ENCODE peak calls at places on chromosome 1, in seven cellular contexts. D, S, O, K, E, Q and V are unnamed samples.
A peak's percentile ranks its signal among the peaks of the same experiment; 100 is the strongest.

GRCh38 chr1:167221126-167221803 is 579 bp downstream of the POU2F1 start:
- DNase-seq in D (no peak), S (no peak), O (no peak), K (no peak), E (no peak), Q (no peak), V (peak; percentile 26)

GRCh38 chr1:79646885-79647284 is 640.4 kb upstream of the ADGRL4 start:
- DNase-seq in D (no peak), S (peak; percentile 8), O (no peak), K (no peak), E (no peak), Q (no peak), V (no peak)

GRCh38 chr1:33624991-33625870 is 152.8 kb downstream of the ZSCAN20 start:
- DNase-seq in D (no peak), S (no peak), O (no peak), K (no peak), E (no peak), Q (no peak), V (no peak)

GRCh38 chr1:227225715-227226346 is 92.5 kb downstream of the CDC42BPA start:
- DNase-seq in D (peak; percentile 15), S (peak; percentile 67), O (no peak), K (no peak), E (peak; percentile 59), Q (no peak), V (no peak)

GRCh38 chr1:64574301-64574700 is 104.4 kb downstream of the CACHD1 start:
- DNase-seq in D (no peak), S (no peak), O (no peak), K (no peak), E (peak; percentile 14), Q (no peak), V (no peak)

GRCh38 chr1:56647106-56647505 is 2.0 kb downstream of the PRKAA2 start:
- DNase-seq in D (no peak), S (peak; percentile 54), O (no peak), K (no peak), E (no peak), Q (no peak), V (no peak)

GRCh38 chr1:154176341-154176740 is 15.6 kb downstream of the TPM3 start:
- DNase-seq in D (peak; percentile 63), S (peak; percentile 79), O (peak; percentile 47), K (no peak), E (no peak), Q (peak; percentile 28), V (no peak)

GRCh38 chr1:171999756-172000155 is 158.5 kb downstream of the DNM3 start:
- DNase-seq in D (no peak), S (no peak), O (no peak), K (no peak), E (no peak), Q (no peak), V (no peak)

GRCh38 chr1:24964811-24965570 is 34.9 kb upstream of the RUNX3 start:
- DNase-seq in D (no peak), S (no peak), O (peak; percentile 60), K (peak; percentile 97), E (no peak), Q (peak; percentile 78), V (peak; percentile 90)

GRCh38 chr1:232990729-232991128 is 40.3 kb downstream of the NTPCR start:
- DNase-seq in D (no peak), S (no peak), O (no peak), K (no peak), E (no peak), Q (no peak), V (no peak)

GRCh38 chr1:116560704-116561490 is 9.9 kb downstream of the CD58 start:
- DNase-seq in D (no peak), S (no peak), O (no peak), K (no peak), E (no peak), Q (no peak), V (no peak)

GRCh38 chr1:71857862-71858261 is 424.5 kb downstream of the NEGR1 start:
- DNase-seq in D (no peak), S (peak; percentile 58), O (no peak), K (no peak), E (no peak), Q (no peak), V (no peak)

GRCh38 chr1:171433451-171433850 is 51.9 kb upstream of the PRRC2C start:
- DNase-seq in D (peak; percentile 7), S (peak; percentile 42), O (no peak), K (no peak), E (peak; percentile 34), Q (no peak), V (no peak)

GRCh38 chr1:116738673-116739370 is 15.4 kb upstream of the CD2 start:
- DNase-seq in D (no peak), S (no peak), O (no peak), K (peak; percentile 66), E (no peak), Q (no peak), V (peak; percentile 76)

GRCh38 chr1:201748331-201748730 is 80.6 kb upstream of the IPO9 start:
- DNase-seq in D (peak; percentile 74), S (peak; percentile 68), O (no peak), K (no peak), E (no peak), Q (no peak), V (no peak)

GRCh38 chr1:48889088-48889487 is 112.4 kb upstream of the BEND5 start:
- DNase-seq in D (no peak), S (no peak), O (no peak), K (no peak), E (no peak), Q (no peak), V (no peak)

GRCh38 chr1:217078010-217078704 is 354.9 kb upstream of the ESRRG start:
- DNase-seq in D (no peak), S (peak; percentile 21), O (peak; percentile 54), K (no peak), E (no peak), Q (no peak), V (no peak)

GRCh38 chr1:22347854-22348760 is 103.5 kb upstream of the ZBTB40 start:
- DNase-seq in D (no peak), S (no peak), O (peak; percentile 58), K (no peak), E (no peak), Q (no peak), V (no peak)

GRCh38 chr1:21816602-21817302 is 4.7 kb downstream of the LDLRAD2 start:
- DNase-seq in D (peak; percentile 16), S (peak; percentile 70), O (no peak), K (no peak), E (peak; percentile 46), Q (no peak), V (no peak)

GRCh38 chr1:31110846-31111245 is 45.3 kb upstream of the PUM1 start:
- DNase-seq in D (no peak), S (no peak), O (no peak), K (no peak), E (no peak), Q (no peak), V (no peak)

GRCh38 chr1:216047821-216048220 is 375.4 kb downstream of the USH2A start:
- DNase-seq in D (no peak), S (peak; percentile 17), O (no peak), K (no peak), E (no peak), Q (no peak), V (no peak)

GRCh38 chr1:21871943-21872342 is 59.9 kb downstream of the LDLRAD2 start:
- DNase-seq in D (no peak), S (no peak), O (no peak), K (no peak), E (peak; percentile 87), Q (peak; percentile 29), V (no peak)

GRCh38 chr1:94590203-94591137 is 48.9 kb upstream of the F3 start:
- DNase-seq in D (no peak), S (peak; percentile 23), O (peak; percentile 38), K (no peak), E (no peak), Q (no peak), V (no peak)

GRCh38 chr1:112508242-112509004 is at the start of gene WNT2B:
- DNase-seq in D (no peak), S (no peak), O (no peak), K (no peak), E (peak; percentile 31), Q (peak; percentile 49), V (peak; percentile 78)

GRCh38 chr1:27528701-27529637 is 39.0 kb upstream of the WASF2 start:
- DNase-seq in D (peak; percentile 49), S (peak; percentile 73), O (peak; percentile 66), K (no peak), E (no peak), Q (peak; percentile 49), V (no peak)

DNA sequence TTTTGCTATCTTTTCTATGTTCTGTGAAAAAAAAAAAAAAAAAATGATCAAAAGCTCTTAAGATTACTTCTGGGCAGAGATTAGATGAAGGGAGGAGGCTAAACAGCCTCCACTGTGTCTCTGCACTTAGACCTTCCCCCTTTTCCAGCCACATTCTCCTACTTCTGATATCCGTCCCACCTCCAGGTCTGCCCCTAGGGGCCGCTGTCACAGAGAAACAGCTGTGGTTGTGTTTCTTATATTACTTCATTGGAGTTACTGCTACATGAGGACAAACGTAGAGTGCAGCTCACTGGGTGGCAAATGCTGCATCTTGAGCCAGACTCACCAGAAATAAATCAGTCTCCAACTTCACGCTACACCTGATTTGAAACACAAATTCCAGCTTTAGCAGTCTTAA is 125.4 kb upstream of the PTBP2 start:
- DNase-seq in D (no peak), S (peak; percentile 11), O (no peak), K (no peak), E (peak; percentile 30), Q (no peak), V (peak; percentile 28)
- TF ChIP-seq CTCF in D (peak; percentile 50), S (peak; percentile 58), O (peak; percentile 12), K (peak; percentile 67), E (peak; percentile 26), Q (peak; percentile 33), V (peak; percentile 69)

DNA sequence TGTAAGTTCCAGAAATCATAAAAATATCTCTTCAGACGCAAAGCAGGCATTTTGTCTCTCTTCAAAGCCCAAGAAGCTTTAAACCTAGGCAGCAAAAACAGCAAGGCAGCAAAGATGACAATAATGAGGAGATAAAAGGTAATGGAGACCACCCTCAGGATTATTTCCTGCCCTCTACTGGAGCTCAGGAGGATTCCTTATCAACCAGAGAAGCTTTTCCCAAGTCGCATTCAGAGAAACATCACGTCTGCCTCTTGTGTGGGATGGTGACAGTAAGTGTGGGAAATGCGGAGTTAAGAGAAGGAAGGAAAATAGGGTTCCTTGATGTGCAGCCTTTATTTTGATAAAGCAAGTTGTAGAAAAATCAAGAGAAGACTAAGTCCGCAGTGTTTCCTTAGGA is 365.8 kb downstream of the RGS7 start:
- DNase-seq in D (no peak), S (no peak), O (no peak), K (no peak), E (no peak), Q (no peak), V (no peak)
- TF ChIP-seq CTCF in D (no peak), S (no peak), O (no peak), K (no peak), E (no peak), Q (no peak), V (no peak)

GRCh38 chr1:211522804-211523203 is 30.8 kb upstream of the RD3 start:
- DNase-seq in D (no peak), S (no peak), O (no peak), K (no peak), E (no peak), Q (no peak), V (no peak)
- TF ChIP-seq CTCF in D (no peak), S (no peak), O (no peak), K (no peak), E (no peak), Q (no peak), V (no peak)

DNA sequence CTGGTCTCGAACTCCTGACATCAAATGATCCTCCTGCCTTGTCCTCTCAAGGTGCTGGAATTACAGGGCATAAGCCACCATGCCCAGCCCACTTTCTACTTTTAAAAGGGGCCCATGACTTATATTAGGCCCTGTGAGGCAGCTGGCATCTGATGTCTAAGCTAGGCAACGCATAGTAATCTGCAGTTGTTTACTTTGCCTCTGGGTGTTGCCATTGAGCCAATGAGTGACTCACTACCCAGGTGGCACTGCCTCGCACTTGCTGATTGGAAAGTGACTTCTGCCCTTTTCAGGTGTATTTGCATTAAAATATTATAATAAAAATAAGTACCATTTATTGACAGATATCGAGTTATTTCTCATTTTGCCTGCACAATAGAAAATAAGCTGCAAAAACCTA is 84.9 kb downstream of the KIF14 start:
- DNase-seq in D (no peak), S (peak; percentile 23), O (peak; percentile 64), K (no peak), E (peak; percentile 92), Q (peak; percentile 36), V (peak; percentile 24)
- TF ChIP-seq CTCF in D (no peak), S (no peak), O (no peak), K (peak; percentile 62), E (peak; percentile 38), Q (peak; percentile 18), V (peak; percentile 37)